ENCODE peak calls at places on chromosomes 3 and 15, in eight cellular contexts. J is astrocyte, Z is fibroblast of lung, C is colonic mucosa, D is IMR-90, B is NT2/D1, F is endothelial cell of umbilical vein, T is neuronal stem cell. V is an unnamed sample.

GRCh38 chr3:14324224-14324944 is 78.0 kb upstream of the SLC6A6 start:
- DNase-seq in J (no peak), Z (peak; percentile 22), C (no peak), D (peak; percentile 13), B (no peak), F (no peak), T (no peak), V (no peak)

GRCh38 chr3:73459711-73460110 is 165.0 kb downstream of the PDZRN3 start:
- DNase-seq in J (no peak), Z (no peak), C (no peak), D (peak; percentile 55), B (no peak), F (no peak), T (no peak), V (no peak)

GRCh38 chr3:52930748-52931147 is 33.4 kb upstream of the STIMATE start:
- DNase-seq in J (no peak), Z (no peak), C (no peak), D (no peak), B (no peak), F (no peak), T (no peak), V (no peak)

GRCh38 chr3:34669490-34669889 is 871.1 kb downstream of the PDCD6IP start:
- DNase-seq in J (no peak), Z (no peak), C (no peak), D (no peak), B (no peak), F (no peak), T (no peak), V (no peak)

GRCh38 chr3:127406309-127407025 is 118.6 kb upstream of the PRR20G start:
- DNase-seq in J (no peak), Z (peak; percentile 1), C (no peak), D (peak; percentile 2), B (no peak), F (no peak), T (no peak), V (no peak)

GRCh38 chr15:70001859-70002258 is 95.9 kb downstream of the TLE3 start:
- DNase-seq in J (no peak), Z (no peak), C (no peak), D (no peak), B (no peak), F (no peak), T (no peak), V (no peak)

GRCh38 chr15:28096720-28097431 is 2.2 kb downstream of the OCA2 start:
- DNase-seq in J (no peak), Z (peak; percentile 13), C (peak; percentile 32), D (no peak), B (no peak), F (no peak), T (no peak), V (no peak)

GRCh38 chr3:136074546-136074945 is 109.0 kb downstream of the PPP2R3A start:
- DNase-seq in J (peak; percentile 47), Z (peak; percentile 62), C (no peak), D (peak; percentile 68), B (no peak), F (no peak), T (no peak), V (no peak)

GRCh38 chr3:39190281-39191025 is 1.9 kb downstream of the XIRP1 start:
- DNase-seq in J (no peak), Z (no peak), C (no peak), D (no peak), B (no peak), F (no peak), T (no peak), V (no peak)

GRCh38 chr15:66864871-66865281 is 162.8 kb downstream of the SMAD6 start:
- DNase-seq in J (no peak), Z (no peak), C (peak; percentile 15), D (no peak), B (no peak), F (no peak), T (no peak), V (no peak)

GRCh38 chr15:40263036-40263754 is 19.7 kb downstream of the ANKRD63 start:
- DNase-seq in J (peak; percentile 64), Z (peak; percentile 74), C (no peak), D (peak; percentile 83), B (no peak), F (no peak), T (no peak), V (no peak)

GRCh38 chr15:71114066-71114680 is 1.1 kb upstream of the THSD4 start:
- DNase-seq in J (no peak), Z (no peak), C (no peak), D (no peak), B (no peak), F (no peak), T (no peak), V (no peak)

GRCh38 chr15:73927476-73928240 is 1.4 kb downstream of the LOXL1 start:
- DNase-seq in J (no peak), Z (peak; percentile 53), C (peak; percentile 68), D (peak; percentile 51), B (no peak), F (peak; percentile 45), T (no peak), V (no peak)

GRCh38 chr3:54713455-54713854 is 214.4 kb downstream of the LRTM1 start:
- DNase-seq in J (no peak), Z (no peak), C (no peak), D (no peak), B (no peak), F (no peak), T (no peak), V (no peak)

GRCh38 chr3:105912891-105913290 is 44.1 kb upstream of the CBLB start:
- DNase-seq in J (no peak), Z (no peak), C (no peak), D (no peak), B (no peak), F (no peak), T (no peak), V (no peak)

GRCh38 chr3:170154569-170155143 is 26.9 kb downstream of the PHC3 start:
- DNase-seq in J (no peak), Z (no peak), C (no peak), D (no peak), B (no peak), F (no peak), T (no peak), V (no peak)

DNA sequence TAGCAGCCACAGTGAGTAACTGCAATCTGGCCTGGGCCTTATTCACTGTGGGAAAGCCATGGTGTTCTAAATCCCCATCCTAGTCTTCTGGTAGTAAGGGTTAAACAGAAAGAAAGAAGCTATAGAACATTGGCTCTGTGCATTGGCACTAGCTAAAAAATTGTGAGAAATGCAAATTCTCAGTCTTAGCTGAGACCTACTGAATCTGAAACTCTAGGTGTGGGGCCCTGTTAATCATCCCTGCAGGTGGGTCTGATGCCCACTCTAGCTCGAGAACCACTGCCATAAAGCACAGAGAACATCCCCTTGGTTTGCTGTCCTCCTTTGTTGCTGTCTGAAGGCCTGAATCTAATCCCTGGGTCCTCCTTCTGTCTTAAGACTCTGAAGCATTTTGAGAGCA is 59.3 kb downstream of the MEIS2 start:
- DNase-seq in J (no peak), Z (no peak), C (no peak), D (no peak), B (no peak), F (no peak), T (no peak), V (no peak)
- H3K9ac ChIP-seq in J (no peak overlapping the region), Z (no peak overlapping the region), C (no peak overlapping the region), D (no peak overlapping the region), B (no peak overlapping the region), F (no peak overlapping the region), T (no peak overlapping the region), V (no peak overlapping the region)

DNA sequence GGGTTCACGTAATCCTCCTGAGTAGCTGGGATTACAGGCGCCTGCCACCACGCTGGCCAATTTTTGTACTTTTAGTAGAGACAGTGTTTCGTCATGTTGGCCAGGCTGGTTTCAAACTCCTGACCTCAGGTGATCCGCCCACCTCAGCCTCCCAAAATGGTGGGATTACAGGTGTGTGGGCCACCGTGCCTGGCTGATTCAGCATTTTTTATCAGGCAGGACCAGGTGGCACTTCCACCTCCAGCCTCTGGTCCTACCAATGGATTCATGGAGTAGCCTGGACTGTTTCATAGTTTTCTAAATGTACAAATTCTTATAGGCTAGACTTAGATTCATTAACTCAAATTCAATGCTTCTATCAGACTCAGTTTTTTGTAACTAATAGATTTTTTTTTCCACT is 9.4 kb downstream of the VHL start:
- DNase-seq in J (no peak), Z (no peak), C (no peak), D (no peak), B (no peak), F (no peak), T (no peak), V (no peak)
- H3K36me3 ChIP-seq in J (peaks cover 19% of the 10 kb centered on the region), Z (peaks cover 2% of the 10 kb centered on the region), C (peaks cover 9% of the 10 kb centered on the region), D (peaks cover 38% of the 10 kb centered on the region), B (peaks cover 70% of the 10 kb centered on the region), F (peaks cover 13% of the 10 kb centered on the region), T (peaks cover 82% of the 10 kb centered on the region), V (peaks cover 27% of the 10 kb centered on the region)

DNA sequence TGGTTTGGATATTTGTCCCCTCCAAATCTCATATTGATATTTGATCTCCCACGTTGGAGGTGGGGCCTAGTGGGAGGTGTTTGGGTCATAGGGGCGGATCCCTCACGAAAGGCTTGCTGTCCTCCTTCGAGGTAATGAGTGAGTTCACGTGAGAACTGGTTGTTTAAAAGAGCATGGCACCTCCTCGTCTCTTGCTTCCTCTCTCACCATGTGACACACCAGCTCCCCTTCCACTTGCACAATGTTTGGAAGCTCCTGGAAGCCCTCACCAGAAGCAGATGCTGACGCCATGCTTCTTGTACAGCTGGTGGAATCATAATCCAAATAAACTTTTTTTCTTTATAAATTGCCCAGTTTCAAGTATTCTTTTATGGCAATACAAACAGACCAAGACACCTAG is 38.6 kb downstream of the RFTN1 start:
- DNase-seq in J (peak; percentile 40), Z (peak; percentile 57), C (no peak), D (peak; percentile 94), B (no peak), F (no peak), T (no peak), V (no peak)
- H3K9me3 ChIP-seq in J (no peaks in the 10 kb centered on the region), Z (no peaks in the 10 kb centered on the region), C (no peaks in the 10 kb centered on the region), D (peaks cover 4% of the 10 kb centered on the region), B (peaks cover 9% of the 10 kb centered on the region), F (no peaks in the 10 kb centered on the region), T (no peaks in the 10 kb centered on the region), V (no peaks in the 10 kb centered on the region)

DNA sequence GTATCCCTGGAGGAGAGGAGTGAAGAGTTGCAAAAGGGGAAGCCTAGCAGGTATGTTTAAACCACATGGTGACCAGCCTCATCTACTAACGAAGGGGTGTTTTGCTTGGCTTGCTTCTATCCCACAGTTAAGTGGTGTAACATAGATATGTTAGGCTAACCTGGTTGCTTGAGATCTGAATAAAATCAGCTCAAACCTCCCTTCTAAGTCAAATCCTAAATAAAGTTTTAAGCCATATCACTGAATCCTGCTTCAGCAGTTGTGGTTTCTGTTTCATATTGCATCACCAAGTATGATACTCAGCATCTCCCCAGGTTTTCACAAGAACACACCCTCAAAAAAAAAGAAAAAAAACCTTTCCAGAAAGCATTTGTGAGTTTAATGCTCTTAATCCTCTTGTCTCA is 880.2 kb downstream of the ROBO1 start:
- DNase-seq in J (peak; percentile 42), Z (peak; percentile 56), C (no peak), D (peak; percentile 60), B (no peak), F (no peak), T (no peak), V (no peak)
- H3K9ac ChIP-seq in J (no peak overlapping the region), Z (no peak overlapping the region), C (no peak overlapping the region), D (no peak overlapping the region), B (no peak overlapping the region), F (no peak overlapping the region), T (no peak overlapping the region), V (no peak overlapping the region)

DNA sequence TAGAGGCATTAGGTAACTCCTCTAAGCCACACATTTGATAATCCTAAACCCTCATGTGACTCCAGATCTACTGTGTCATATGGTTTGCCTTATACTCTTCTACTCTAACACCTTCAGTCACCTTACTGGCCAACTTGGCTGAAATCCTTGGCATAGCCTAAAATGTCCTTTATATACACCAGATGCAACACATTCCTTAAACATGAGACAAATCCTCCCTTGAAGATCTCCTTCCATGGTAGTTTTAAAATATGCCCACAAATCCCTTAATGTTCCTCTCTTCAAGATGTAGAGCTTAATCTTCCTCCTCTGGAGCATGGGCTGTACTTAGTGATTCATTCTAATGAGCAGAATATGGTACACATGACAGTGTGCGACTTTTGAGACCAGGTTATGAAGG is 238.9 kb downstream of the SUCLG2 start:
- DNase-seq in J (peak; percentile 38), Z (peak; percentile 51), C (no peak), D (peak; percentile 59), B (no peak), F (no peak), T (no peak), V (no peak)
- H3K36me3 ChIP-seq in J (no peaks in the 10 kb centered on the region), Z (no peaks in the 10 kb centered on the region), C (no peaks in the 10 kb centered on the region), D (no peaks in the 10 kb centered on the region), B (no peaks in the 10 kb centered on the region), F (no peaks in the 10 kb centered on the region), T (no peaks in the 10 kb centered on the region), V (no peaks in the 10 kb centered on the region)